ENCODE peak calls at places on chromosomes 5 and 9, in eight cellular contexts. F, N, K, V, M, X, W and D are unnamed samples.

GRCh38 chr9:123174887-123175518 is 93.4 kb downstream of the STRBP start:
- DNase-seq in V (no peak), K (no peak), F (no peak), W (no peak), X (no peak), N (no peak), M (no peak), D (no peak)

GRCh38 chr5:6827815-6828214 is 114.6 kb downstream of the TENT4A start:
- DNase-seq in M (no peak), X (no peak), K (no peak), V (peak), F (peak), W (no peak), N (no peak), D (no peak)

GRCh38 chr5:177225798-177226197 is 77.7 kb downstream of the RAB24 start:
- DNase-seq in F (no peak), V (no peak), W (no peak), M (no peak), K (no peak), X (no peak), N (no peak), D (no peak)

GRCh38 chr5:115431116-115431515 is 113.5 kb downstream of the FEM1C start:
- DNase-seq in W (no peak), V (no peak), K (no peak), X (no peak), F (no peak), N (no peak), M (no peak), D (no peak)

GRCh38 chr9:35661756-35662350 is 3.1 kb downstream of the ARHGEF39 start:
- DNase-seq in X (peak), W (no peak), K (no peak), N (no peak), M (no peak), V (peak), F (no peak), D (no peak)

GRCh38 chr9:121073038-121073437 is 1.7 kb upstream of the CNTRL start:
- DNase-seq in W (no peak), N (no peak), V (no peak), M (no peak), K (peak), F (no peak), X (no peak), D (no peak)

GRCh38 chr9:89138463-89139390 is 39.9 kb downstream of the SHC3 start:
- DNase-seq in X (no peak), F (no peak), M (no peak), V (no peak), K (peak), N (no peak), W (no peak), D (no peak)

GRCh38 chr5:143398451-143399237 is 4.8 kb downstream of the NR3C1 start:
- DNase-seq in X (no peak), W (no peak), F (no peak), N (no peak), M (no peak), K (peak), V (no peak), D (peak)

GRCh38 chr9:97567894-97568202 is 65.3 kb downstream of the TSTD2 start:
- DNase-seq in X (no peak), N (no peak), F (no peak), V (no peak), M (no peak), W (no peak), K (no peak), D (no peak)